ENCODE peak calls at places on chromosomes 12 and 14, in eight cellular contexts. D is iPS-NIHi11, F is SK-N-SH, B is neuronal stem cell, T is pancreas, R is ecto neural progenitor cell, V is activated T-cell treated with anti-CD3 and anti-CD28 coated beads for 4 hours, Q is brain microvascular endothelial cell. C is an unnamed sample.

GRCh38 chr14:65850429-65851145 is 438.1 kb downstream of the FUT8 start:
- DNase-seq in D (no peak), F (peak; percentile 23), B (no peak), T (no peak), R (no peak), V (peak; percentile 36), Q (no peak), C (no peak)

GRCh38 chr12:62050785-62051184 is 209.4 kb upstream of the USP15 start:
- DNase-seq in D (no peak), F (no peak), B (no peak), T (no peak), R (no peak), V (no peak), Q (no peak), C (no peak)

GRCh38 chr14:73397810-73398209 is 60.5 kb downstream of the NUMB start:
- DNase-seq in D (no peak), F (no peak), B (no peak), T (no peak), R (no peak), V (no peak), Q (no peak), C (no peak)

GRCh38 chr12:100899301-100899700 is 104.7 kb downstream of the ANO4 start:
- DNase-seq in D (no peak), F (no peak), B (no peak), T (no peak), R (no peak), V (no peak), Q (no peak), C (no peak)

GRCh38 chr12:27319848-27320247 is 12.8 kb upstream of the BMAL2 start:
- DNase-seq in D (no peak), F (no peak), B (no peak), T (no peak), R (no peak), V (no peak), Q (no peak), C (no peak)

GRCh38 chr14:106874365-106874764 is 1348.0 kb downstream of the TMEM121 start:
- DNase-seq in D (no peak), F (no peak), B (no peak), T (no peak), R (no peak), V (no peak), Q (no peak), C (no peak)

GRCh38 chr14:52346778-52347177 is 32.7 kb downstream of the PTGER2 start:
- DNase-seq in D (no peak), F (no peak), B (no peak), T (no peak), R (no peak), V (no peak), Q (no peak), C (no peak)

GRCh38 chr12:89947437-89948265 is 239.0 kb upstream of the ATP2B1 start:
- DNase-seq in D (no peak), F (no peak), B (no peak), T (no peak), R (no peak), V (no peak), Q (peak; percentile 81), C (peak; percentile 84)

GRCh38 chr12:106584104-106585064 is 1.6 kb downstream of the RFX4 start:
- DNase-seq in D (no peak), F (peak; percentile 48), B (peak; percentile 49), T (no peak), R (peak; percentile 77), V (no peak), Q (no peak), C (peak; percentile 31)

C was measured in astrocyte of the hippocampus.